ENCODE peak calls at places on chromosome 12, in eight cellular contexts. F is omental fat pad, J is activated B cell treated with CpG ODN at 0.5 μM for 24 hours, A is tibial nerve, R is GM06990, Z is fibroblast of pulmonary artery, V is WTC11, L is Calu3. D is an unnamed sample.

GRCh38 chr12:43914923-43915468 is 79.1 kb downstream of the TMEM117 start:
- DNase-seq in F (no peak), J (no peak), A (no peak), R (no peak), Z (peak; percentile 14), V (no peak), L (no peak), D (no peak)

GRCh38 chr12:56834886-56835285 is 71.8 kb downstream of the HSD17B6 start:
- DNase-seq in F (no peak), J (no peak), A (no peak), R (no peak), Z (no peak), V (no peak), L (no peak), D (no peak)

GRCh38 chr12:28367326-28367725 is 177.1 kb downstream of the CCDC91 start:
- DNase-seq in F (no peak), J (no peak), A (no peak), R (no peak), Z (no peak), V (no peak), L (no peak), D (no peak)

GRCh38 chr12:106255952-106256351 is 8.1 kb upstream of the CKAP4 start:
- DNase-seq in F (no peak), J (no peak), A (no peak), R (no peak), Z (no peak), V (no peak), L (no peak), D (no peak)

GRCh38 chr12:78004451-78005093 is 173.9 kb downstream of the NAV3 start:
- DNase-seq in F (no peak), J (no peak), A (no peak), R (no peak), Z (no peak), V (no peak), L (no peak), D (no peak)

GRCh38 chr12:62256408-62257079 is 3.7 kb upstream of the USP15 start:
- DNase-seq in F (peak; percentile 48), J (no peak), A (no peak), R (no peak), Z (peak; percentile 67), V (no peak), L (no peak), D (no peak)

GRCh38 chr12:116099664-116100432 is 177.6 kb downstream of the MED13L start:
- DNase-seq in F (no peak), J (no peak), A (no peak), R (no peak), Z (no peak), V (no peak), L (no peak), D (no peak)

GRCh38 chr12:84508325-84508861 is 404.2 kb downstream of the SLC6A15 start:
- DNase-seq in F (no peak), J (no peak), A (no peak), R (no peak), Z (peak; percentile 67), V (no peak), L (peak; percentile 24), D (no peak)

GRCh38 chr12:47576256-47576655 is 129.6 kb downstream of the RPAP3 start:
- DNase-seq in F (no peak), J (no peak), A (no peak), R (no peak), Z (no peak), V (peak; percentile 39), L (no peak), D (no peak)

GRCh38 chr12:19760611-19761010 is 321.3 kb downstream of the AEBP2 start:
- DNase-seq in F (no peak), J (no peak), A (no peak), R (no peak), Z (no peak), V (no peak), L (no peak), D (no peak)

GRCh38 chr12:130615906-130616305 is 100.2 kb downstream of the RIMBP2 start:
- DNase-seq in F (no peak), J (no peak), A (no peak), R (no peak), Z (no peak), V (no peak), L (no peak), D (no peak)

GRCh38 chr12:22533155-22533554 is 11.2 kb downstream of the C2CD5 start:
- DNase-seq in F (no peak), J (no peak), A (no peak), R (no peak), Z (no peak), V (no peak), L (no peak), D (no peak)

GRCh38 chr12:105967038-105967776 is 171.5 kb downstream of the NUAK1 start:
- DNase-seq in F (no peak), J (no peak), A (no peak), R (no peak), Z (peak; percentile 34), V (no peak), L (no peak), D (no peak)

GRCh38 chr12:219891-220352 is 6.0 kb upstream of the SLC6A12 start:
- DNase-seq in F (no peak), J (no peak), A (peak; percentile 55), R (peak; percentile 76), Z (peak; percentile 41), V (peak; percentile 97), L (peak; percentile 89), D (no peak)

GRCh38 chr12:120504587-120504986 is 8.7 kb downstream of the DYNLL1 start:
- DNase-seq in F (no peak), J (no peak), A (no peak), R (no peak), Z (no peak), V (no peak), L (no peak), D (no peak)

GRCh38 chr12:74144396-74144795 is 393.2 kb upstream of the ATXN7L3B start:
- DNase-seq in F (no peak), J (no peak), A (no peak), R (no peak), Z (no peak), V (no peak), L (no peak), D (no peak)

GRCh38 chr12:27808831-27809230 is 28.8 kb upstream of the MANSC4 start:
- DNase-seq in F (no peak), J (no peak), A (no peak), R (no peak), Z (no peak), V (no peak), L (no peak), D (no peak)

GRCh38 chr12:56645201-56645716 is 525 bp downstream of the ATP5F1B start:
- DNase-seq in F (no peak), J (no peak), A (no peak), R (peak; percentile 29), Z (no peak), V (no peak), L (no peak), D (no peak)

GRCh38 chr12:17416748-17417147 is 673.2 kb downstream of the RERGL start:
- DNase-seq in F (no peak), J (no peak), A (no peak), R (no peak), Z (no peak), V (no peak), L (no peak), D (no peak)

GRCh38 chr12:46442239-46442638 is 69.7 kb upstream of the SLC38A2 start:
- DNase-seq in F (no peak), J (no peak), A (no peak), R (no peak), Z (peak; percentile 63), V (no peak), L (no peak), D (no peak)

GRCh38 chr12:113808095-113808951 is 157.8 kb downstream of the RBM19 start:
- DNase-seq in F (no peak), J (no peak), A (no peak), R (no peak), Z (no peak), V (no peak), L (no peak), D (no peak)

GRCh38 chr12:107522692-107523477 is 162.7 kb upstream of the PWP1 start:
- DNase-seq in F (no peak), J (no peak), A (no peak), R (no peak), Z (no peak), V (peak; percentile 65), L (no peak), D (no peak)
- TF ChIP-seq CTCF in F (no peak), J (no peak), A (no peak), R (peak; percentile 21), Z (peak; percentile 16), V (peak; percentile 48), L (no peak), D (no peak)

DNA sequence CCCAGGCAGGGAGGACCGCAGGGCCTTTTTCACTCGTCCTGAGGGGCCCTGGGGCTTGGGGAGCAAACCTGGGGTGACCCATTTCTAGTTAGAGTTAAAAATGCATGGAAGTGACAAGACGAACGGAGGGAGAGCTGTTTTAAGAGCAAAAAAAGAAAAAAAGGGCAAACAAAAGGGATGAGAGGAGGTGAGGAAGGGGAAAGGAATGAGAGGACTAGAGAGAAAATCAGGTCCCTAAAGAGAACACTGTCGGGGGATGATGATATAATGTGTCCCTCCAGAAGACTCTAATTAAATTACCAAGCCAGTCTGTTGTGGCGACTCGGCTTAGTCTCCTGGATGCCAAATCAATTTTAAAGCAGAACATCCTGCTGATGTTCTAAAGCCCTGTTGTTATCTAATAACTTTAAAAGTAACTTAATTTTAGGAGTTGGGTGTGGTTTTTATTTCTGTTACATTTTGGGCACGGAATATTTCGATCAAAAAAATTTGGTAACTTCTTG is 1.1 kb downstream of the ANO6 start:
- DNase-seq in F (no peak), J (no peak), A (no peak), R (no peak), Z (no peak), V (no peak), L (no peak), D (no peak)
- TF ChIP-seq CTCF in F (no peak), J (no peak), A (no peak), R (no peak), Z (no peak), V (no peak), L (no peak), D (no peak)

GRCh38 chr12:31362759-31363415 is 36.9 kb upstream of the SINHCAF start:
- DNase-seq in F (no peak), J (no peak), A (peak; percentile 4), R (peak; percentile 56), Z (no peak), V (peak; percentile 47), L (peak; percentile 40), D (no peak)
- TF ChIP-seq CTCF in F (no peak), J (no peak), A (no peak), R (peak; percentile 28), Z (no peak), V (no peak), L (no peak), D (no peak)

DNA sequence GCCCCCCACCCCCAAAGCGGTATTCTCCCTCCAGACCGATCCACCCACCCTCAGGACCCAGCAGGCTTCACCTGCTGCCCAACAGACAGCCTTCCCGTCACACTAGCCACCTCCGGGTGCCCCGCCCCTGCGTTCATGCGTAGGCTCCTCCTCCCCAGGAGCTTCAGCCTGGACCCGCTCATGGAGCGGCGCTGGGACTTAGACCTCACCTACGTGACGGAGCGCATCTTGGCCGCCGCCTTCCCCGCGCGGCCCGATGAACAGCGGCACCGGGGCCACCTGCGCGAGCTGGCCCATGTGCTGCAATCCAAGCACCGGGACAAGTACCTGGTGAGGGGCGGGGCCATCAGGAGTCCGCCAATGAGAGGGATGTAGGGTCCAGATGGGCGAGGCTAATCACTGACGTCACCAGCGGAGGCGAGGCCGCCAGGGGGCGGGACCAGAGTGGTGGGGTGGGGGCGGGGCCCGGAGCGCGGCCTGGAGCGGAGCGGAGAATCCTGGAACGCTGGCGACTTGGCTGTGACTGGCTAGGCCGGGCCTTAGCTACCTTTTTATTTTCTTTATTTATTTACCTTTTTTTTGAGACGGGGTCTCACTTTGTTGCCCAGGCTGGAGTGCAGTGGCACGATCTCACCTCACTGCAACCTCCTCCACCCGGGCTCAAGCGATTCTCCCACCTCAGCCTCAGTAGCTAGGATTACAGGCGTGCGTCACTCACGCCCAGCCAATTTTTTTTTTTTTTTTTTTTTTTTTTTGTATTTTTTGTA is 4.4 kb downstream of the TNS2 start:
- DNase-seq in F (peak; percentile 83), J (peak; percentile 86), A (peak; percentile 95), R (peak; percentile 87), Z (peak; percentile 87), V (peak; percentile 97), L (peak; percentile 89), D (peak; percentile 93)
- TF ChIP-seq CTCF in F (no peak), J (no peak), A (no peak), R (no peak), Z (no peak), V (no peak), L (no peak), D (no peak)

D was measured in mesothelial cell of epicardium.